ENCODE peak calls at places on chromosomes 5 and 9, in six cellular contexts. M is anterior cingulate cortex, Z is neural crest cell, I is RWPE1, L is astrocyte of the spinal cord, E is transverse colon. U is an unnamed sample.

GRCh38 chr9:92721548-92721947 is 43.1 kb downstream of the BICD2 start:
- DNase-seq in I (no peak), E (no peak), Z (no peak), M (no peak), L (no peak), U (no peak)

GRCh38 chr5:123937230-123937629 is 425.3 kb downstream of the CSNK1G3 start:
- DNase-seq in E (no peak), I (peak), Z (no peak), L (peak), M (no peak), U (no peak)

GRCh38 chr5:83628360-83628759 is 92.3 kb downstream of the HAPLN1 start:
- DNase-seq in L (peak), E (no peak), Z (no peak), I (no peak), M (no peak), U (no peak)

GRCh38 chr5:1330146-1330846 is 14.6 kb downstream of the CLPTM1L start:
- DNase-seq in E (peak), Z (no peak), M (no peak), I (peak), L (no peak), U (no peak)

GRCh38 chr9:93813687-93814560 is 141.2 kb downstream of the BARX1 start:
- DNase-seq in E (peak), Z (no peak), I (no peak), M (no peak), L (no peak), U (no peak)

GRCh38 chr5:31537856-31538255 is 5.8 kb downstream of the C5orf22 start:
- DNase-seq in I (no peak), Z (no peak), M (no peak), L (peak), E (no peak), U (no peak)

GRCh38 chr9:19631181-19631580 is 157.7 kb downstream of the SLC24A2 start:
- DNase-seq in Z (no peak), E (no peak), M (no peak), L (no peak), I (no peak), U (no peak)

GRCh38 chr5:57900356-57900944 is 417.8 kb upstream of the ACTBL2 start:
- DNase-seq in E (no peak), L (no peak), I (no peak), Z (no peak), M (peak), U (peak)

GRCh38 chr9:82454509-82455190 is 466.1 kb downstream of the SPATA31D1 start:
- DNase-seq in I (no peak), Z (no peak), M (no peak), L (no peak), E (no peak), U (no peak)

GRCh38 chr9:131516274-131516565 is 13.5 kb downstream of the POMT1 start:
- DNase-seq in M (no peak), L (no peak), I (no peak), Z (no peak), E (no peak), U (no peak)

GRCh38 chr9:124020520-124021384 is 9.2 kb downstream of the LHX2 start:
- DNase-seq in M (no peak), L (no peak), Z (no peak), I (no peak), E (no peak), U (no peak)

GRCh38 chr9:34098307-34098706 is 28.2 kb downstream of the DCAF12 start:
- DNase-seq in Z (no peak), M (no peak), L (no peak), E (no peak), I (no peak), U (no peak)

GRCh38 chr9:96071245-96072124 is 196.0 kb downstream of the ERCC6L2 start:
- DNase-seq in I (peak), E (no peak), M (no peak), Z (peak), L (peak), U (no peak)

GRCh38 chr9:76087978-76088377 is 197.5 kb downstream of the PCSK5 start:
- DNase-seq in E (no peak), L (no peak), Z (no peak), M (no peak), I (no peak), U (no peak)

GRCh38 chr5:172506921-172507320 is 52.6 kb upstream of the SH3PXD2B start:
- DNase-seq in I (no peak), M (no peak), Z (no peak), E (no peak), L (no peak), U (no peak)

GRCh38 chr9:129458663-129459549 is 162.0 kb downstream of the C9orf50 start:
- DNase-seq in E (peak), M (peak), Z (no peak), I (no peak), L (no peak), U (peak)

GRCh38 chr5:117800261-117800660 is 1188.1 kb downstream of the DTWD2 start:
- DNase-seq in E (no peak), Z (no peak), M (no peak), L (peak), I (no peak), U (no peak)

GRCh38 chr9:127903557-127904475 is 4.4 kb upstream of the ST6GALNAC6 start:
- DNase-seq in I (no peak), L (no peak), Z (peak), M (no peak), E (peak), U (no peak)

GRCh38 chr5:137888875-137889759 is at the start of gene PKD2L2:
- DNase-seq in M (peak), Z (no peak), L (peak), E (peak), I (no peak), U (peak)

GRCh38 chr5:23318166-23318565 is 189.2 kb upstream of the PRDM9 start:
- DNase-seq in L (no peak), E (no peak), Z (no peak), I (no peak), M (no peak), U (no peak)

GRCh38 chr5:115962239-115962564 is at the start of gene LVRN:
- DNase-seq in Z (no peak), I (no peak), L (no peak), M (no peak), E (no peak), U (no peak)

GRCh38 chr9:72533322-72533721 is 11.9 kb downstream of the TMC1 start:
- DNase-seq in Z (no peak), L (peak), E (no peak), M (no peak), I (no peak), U (no peak)

GRCh38 chr9:126882746-126883145 is 22.3 kb downstream of the ZBTB34 start:
- DNase-seq in I (no peak), E (no peak), L (no peak), M (no peak), Z (no peak), U (no peak)

GRCh38 chr5:27708579-27708978 is 670.2 kb upstream of the CDH9 start:
- DNase-seq in E (no peak), I (peak), Z (no peak), M (no peak), L (peak), U (no peak)

GRCh38 chr5:42950466-42951168 is 89.5 kb downstream of the ANXA2R start:
- DNase-seq in E (peak), I (peak), L (peak), Z (no peak), M (no peak), U (no peak)

GRCh38 chr5:130605200-130605599 is 559.9 kb downstream of the HINT1 start:
- DNase-seq in L (no peak), Z (no peak), I (peak), E (no peak), M (no peak), U (no peak)

GRCh38 chr9:99818439-99818992 is 3.2 kb upstream of the NR4A3 start:
- DNase-seq in E (no peak), I (no peak), L (no peak), Z (peak), M (no peak), U (no peak)